ENCODE peak calls at places on chromosomes 11 and 22, in ten cellular contexts. One of them, this sample, is unnamed.

GRCh38 chr22:28139993-28140392 is 220.9 kb upstream of the PITPNB start:
- DNase-seq in GM12865: no peak
- DNase-seq in germinal center: no peak
- DNase-seq in fibroblast of the aortic adventitia: peak
- DNase-seq in NCI-H146: no peak
- DNase-seq in GOT3: no peak
- DNase-seq in NCI-H510A treated with DMSO at 0.1 percent for 48 hours: no peak
- DNase-seq in HCEC 1CT: peak
- DNase-seq in ELF-1: no peak
- DNase-seq in SW480: no peak
- DNase-seq in this sample: no peak

GRCh38 chr11:119734788-119735187 is 5.8 kb upstream of the NECTIN1 start:
- DNase-seq in GM12865: no peak
- DNase-seq in germinal center: no peak
- DNase-seq in fibroblast of the aortic adventitia: no peak
- DNase-seq in NCI-H146: peak
- DNase-seq in GOT3: no peak
- DNase-seq in NCI-H510A treated with DMSO at 0.1 percent for 48 hours: peak
- DNase-seq in HCEC 1CT: no peak
- DNase-seq in ELF-1: no peak
- DNase-seq in SW480: no peak
- DNase-seq in this sample: peak

GRCh38 chr11:38402063-38402462 is 1804.0 kb upstream of the RAG2 start:
- DNase-seq in GM12865: no peak
- DNase-seq in germinal center: no peak
- DNase-seq in fibroblast of the aortic adventitia: no peak
- DNase-seq in NCI-H146: no peak
- DNase-seq in GOT3: no peak
- DNase-seq in NCI-H510A treated with DMSO at 0.1 percent for 48 hours: no peak
- DNase-seq in HCEC 1CT: no peak
- DNase-seq in ELF-1: no peak
- DNase-seq in SW480: no peak
- DNase-seq in this sample: no peak

GRCh38 chr11:17764446-17765218 is 30.1 kb downstream of the KCNC1 start:
- DNase-seq in GM12865: no peak
- DNase-seq in germinal center: no peak
- DNase-seq in fibroblast of the aortic adventitia: no peak
- DNase-seq in NCI-H146: peak
- DNase-seq in GOT3: no peak
- DNase-seq in NCI-H510A treated with DMSO at 0.1 percent for 48 hours: no peak
- DNase-seq in HCEC 1CT: no peak
- DNase-seq in ELF-1: no peak
- DNase-seq in SW480: no peak
- DNase-seq in this sample: no peak

GRCh38 chr22:35632902-35633301 is 15.3 kb upstream of the APOL6 start:
- DNase-seq in GM12865: no peak
- DNase-seq in germinal center: no peak
- DNase-seq in fibroblast of the aortic adventitia: no peak
- DNase-seq in NCI-H146: no peak
- DNase-seq in GOT3: no peak
- DNase-seq in NCI-H510A treated with DMSO at 0.1 percent for 48 hours: no peak
- DNase-seq in HCEC 1CT: no peak
- DNase-seq in ELF-1: no peak
- DNase-seq in SW480: no peak
- DNase-seq in this sample: no peak

GRCh38 chr11:29260939-29261705 is 755.7 kb downstream of the KCNA4 start:
- DNase-seq in GM12865: no peak
- DNase-seq in germinal center: no peak
- DNase-seq in fibroblast of the aortic adventitia: peak
- DNase-seq in NCI-H146: no peak
- DNase-seq in GOT3: no peak
- DNase-seq in NCI-H510A treated with DMSO at 0.1 percent for 48 hours: no peak
- DNase-seq in HCEC 1CT: peak
- DNase-seq in ELF-1: no peak
- DNase-seq in SW480: peak
- DNase-seq in this sample: no peak

GRCh38 chr22:35056486-35056885 is 9.5 kb upstream of the ISX start:
- DNase-seq in GM12865: no peak
- DNase-seq in germinal center: no peak
- DNase-seq in fibroblast of the aortic adventitia: no peak
- DNase-seq in NCI-H146: no peak
- DNase-seq in GOT3: no peak
- DNase-seq in NCI-H510A treated with DMSO at 0.1 percent for 48 hours: no peak
- DNase-seq in HCEC 1CT: no peak
- DNase-seq in ELF-1: no peak
- DNase-seq in SW480: no peak
- DNase-seq in this sample: no peak

GRCh38 chr11:65879622-65880021 is at the start of gene CTSW:
- DNase-seq in GM12865: no peak
- DNase-seq in germinal center: no peak
- DNase-seq in fibroblast of the aortic adventitia: no peak
- DNase-seq in NCI-H146: no peak
- DNase-seq in GOT3: no peak
- DNase-seq in NCI-H510A treated with DMSO at 0.1 percent for 48 hours: no peak
- DNase-seq in HCEC 1CT: no peak
- DNase-seq in ELF-1: no peak
- DNase-seq in SW480: no peak
- DNase-seq in this sample: no peak

GRCh38 chr11:85685131-85685819 is 720 bp downstream of the CCDC89 start:
- DNase-seq in GM12865: no peak
- DNase-seq in germinal center: no peak
- DNase-seq in fibroblast of the aortic adventitia: peak
- DNase-seq in NCI-H146: peak
- DNase-seq in GOT3: no peak
- DNase-seq in NCI-H510A treated with DMSO at 0.1 percent for 48 hours: peak
- DNase-seq in HCEC 1CT: peak
- DNase-seq in ELF-1: peak
- DNase-seq in SW480: no peak
- DNase-seq in this sample: no peak

GRCh38 chr11:870127-870413 is 27.4 kb downstream of the TSPAN4 start:
- DNase-seq in GM12865: no peak
- DNase-seq in germinal center: no peak
- DNase-seq in fibroblast of the aortic adventitia: no peak
- DNase-seq in NCI-H146: no peak
- DNase-seq in GOT3: no peak
- DNase-seq in NCI-H510A treated with DMSO at 0.1 percent for 48 hours: no peak
- DNase-seq in HCEC 1CT: no peak
- DNase-seq in ELF-1: peak
- DNase-seq in SW480: no peak
- DNase-seq in this sample: no peak

GRCh38 chr11:77152846-77153245 is 24.8 kb downstream of the MYO7A start:
- DNase-seq in GM12865: no peak
- DNase-seq in germinal center: no peak
- DNase-seq in fibroblast of the aortic adventitia: peak
- DNase-seq in NCI-H146: no peak
- DNase-seq in GOT3: no peak
- DNase-seq in NCI-H510A treated with DMSO at 0.1 percent for 48 hours: no peak
- DNase-seq in HCEC 1CT: no peak
- DNase-seq in ELF-1: no peak
- DNase-seq in SW480: peak
- DNase-seq in this sample: no peak

GRCh38 chr11:6200975-6201374 is 2.0 kb downstream of the OR52W1 start:
- DNase-seq in GM12865: no peak
- DNase-seq in germinal center: no peak
- DNase-seq in fibroblast of the aortic adventitia: no peak
- DNase-seq in NCI-H146: no peak
- DNase-seq in GOT3: no peak
- DNase-seq in NCI-H510A treated with DMSO at 0.1 percent for 48 hours: no peak
- DNase-seq in HCEC 1CT: no peak
- DNase-seq in ELF-1: no peak
- DNase-seq in SW480: no peak
- DNase-seq in this sample: no peak

GRCh38 chr11:111978028-111978771 is 41.1 kb downstream of the DIXDC1 start:
- DNase-seq in GM12865: no peak
- DNase-seq in germinal center: no peak
- DNase-seq in fibroblast of the aortic adventitia: peak
- DNase-seq in NCI-H146: peak
- DNase-seq in GOT3: no peak
- DNase-seq in NCI-H510A treated with DMSO at 0.1 percent for 48 hours: peak
- DNase-seq in HCEC 1CT: peak
- DNase-seq in ELF-1: peak
- DNase-seq in SW480: no peak
- DNase-seq in this sample: no peak

GRCh38 chr11:12642040-12642439 is 32.2 kb upstream of the TEAD1 start:
- DNase-seq in GM12865: peak
- DNase-seq in germinal center: no peak
- DNase-seq in fibroblast of the aortic adventitia: peak
- DNase-seq in NCI-H146: no peak
- DNase-seq in GOT3: no peak
- DNase-seq in NCI-H510A treated with DMSO at 0.1 percent for 48 hours: no peak
- DNase-seq in HCEC 1CT: peak
- DNase-seq in ELF-1: peak
- DNase-seq in SW480: peak
- DNase-seq in this sample: no peak

GRCh38 chr11:110675548-110675947 is 36.7 kb downstream of the ARHGAP20 start:
- DNase-seq in GM12865: no peak
- DNase-seq in germinal center: no peak
- DNase-seq in fibroblast of the aortic adventitia: no peak
- DNase-seq in NCI-H146: no peak
- DNase-seq in GOT3: no peak
- DNase-seq in NCI-H510A treated with DMSO at 0.1 percent for 48 hours: no peak
- DNase-seq in HCEC 1CT: no peak
- DNase-seq in ELF-1: no peak
- DNase-seq in SW480: no peak
- DNase-seq in this sample: no peak

GRCh38 chr11:69339041-69339733 is 45.2 kb downstream of the MYEOV start:
- DNase-seq in GM12865: no peak
- DNase-seq in germinal center: no peak
- DNase-seq in fibroblast of the aortic adventitia: no peak
- DNase-seq in NCI-H146: no peak
- DNase-seq in GOT3: no peak
- DNase-seq in NCI-H510A treated with DMSO at 0.1 percent for 48 hours: no peak
- DNase-seq in HCEC 1CT: no peak
- DNase-seq in ELF-1: no peak
- DNase-seq in SW480: no peak
- DNase-seq in this sample: no peak

GRCh38 chr11:107092667-107093066 is 74.4 kb upstream of the GUCY1A2 start:
- DNase-seq in GM12865: no peak
- DNase-seq in germinal center: no peak
- DNase-seq in fibroblast of the aortic adventitia: no peak
- DNase-seq in NCI-H146: no peak
- DNase-seq in GOT3: no peak
- DNase-seq in NCI-H510A treated with DMSO at 0.1 percent for 48 hours: no peak
- DNase-seq in HCEC 1CT: no peak
- DNase-seq in ELF-1: no peak
- DNase-seq in SW480: no peak
- DNase-seq in this sample: no peak

GRCh38 chr11:10355257-10355661 is 50.4 kb downstream of the ADM start:
- DNase-seq in GM12865: no peak
- DNase-seq in germinal center: no peak
- DNase-seq in fibroblast of the aortic adventitia: peak
- DNase-seq in NCI-H146: no peak
- DNase-seq in GOT3: no peak
- DNase-seq in NCI-H510A treated with DMSO at 0.1 percent for 48 hours: no peak
- DNase-seq in HCEC 1CT: peak
- DNase-seq in ELF-1: no peak
- DNase-seq in SW480: no peak
- DNase-seq in this sample: no peak

GRCh38 chr11:115276182-115276581 is 228.0 kb downstream of the CADM1 start:
- DNase-seq in GM12865: no peak
- DNase-seq in germinal center: no peak
- DNase-seq in fibroblast of the aortic adventitia: no peak
- DNase-seq in NCI-H146: no peak
- DNase-seq in GOT3: no peak
- DNase-seq in NCI-H510A treated with DMSO at 0.1 percent for 48 hours: no peak
- DNase-seq in HCEC 1CT: no peak
- DNase-seq in ELF-1: no peak
- DNase-seq in SW480: no peak
- DNase-seq in this sample: no peak

GRCh38 chr11:60906132-60906972 is at the start of gene PRPF19:
- DNase-seq in GM12865: peak
- DNase-seq in germinal center: peak
- DNase-seq in fibroblast of the aortic adventitia: peak
- DNase-seq in NCI-H146: peak
- DNase-seq in GOT3: peak
- DNase-seq in NCI-H510A treated with DMSO at 0.1 percent for 48 hours: peak
- DNase-seq in HCEC 1CT: peak
- DNase-seq in ELF-1: peak
- DNase-seq in SW480: peak
- DNase-seq in this sample: peak

GRCh38 chr11:11010624-11011127 is 152.8 kb upstream of the ZBED5 start:
- DNase-seq in GM12865: peak
- DNase-seq in germinal center: no peak
- DNase-seq in fibroblast of the aortic adventitia: no peak
- DNase-seq in NCI-H146: peak
- DNase-seq in GOT3: no peak
- DNase-seq in NCI-H510A treated with DMSO at 0.1 percent for 48 hours: no peak
- DNase-seq in HCEC 1CT: peak
- DNase-seq in ELF-1: peak
- DNase-seq in SW480: peak
- DNase-seq in this sample: no peak

GRCh38 chr11:11519184-11519583 is 102.6 kb downstream of the GALNT18 start:
- DNase-seq in GM12865: no peak
- DNase-seq in germinal center: no peak
- DNase-seq in fibroblast of the aortic adventitia: no peak
- DNase-seq in NCI-H146: peak
- DNase-seq in GOT3: no peak
- DNase-seq in NCI-H510A treated with DMSO at 0.1 percent for 48 hours: no peak
- DNase-seq in HCEC 1CT: no peak
- DNase-seq in ELF-1: no peak
- DNase-seq in SW480: peak
- DNase-seq in this sample: no peak

GRCh38 chr22:36330655-36331305 is 57.0 kb downstream of the MYH9 start:
- DNase-seq in GM12865: peak
- DNase-seq in germinal center: no peak
- DNase-seq in fibroblast of the aortic adventitia: peak
- DNase-seq in NCI-H146: no peak
- DNase-seq in GOT3: no peak
- DNase-seq in NCI-H510A treated with DMSO at 0.1 percent for 48 hours: no peak
- DNase-seq in HCEC 1CT: peak
- DNase-seq in ELF-1: peak
- DNase-seq in SW480: no peak
- DNase-seq in this sample: peak

GRCh38 chr22:49659281-49659923 is 168.3 kb downstream of the BRD1 start:
- DNase-seq in GM12865: no peak
- DNase-seq in germinal center: no peak
- DNase-seq in fibroblast of the aortic adventitia: no peak
- DNase-seq in NCI-H146: no peak
- DNase-seq in GOT3: no peak
- DNase-seq in NCI-H510A treated with DMSO at 0.1 percent for 48 hours: no peak
- DNase-seq in HCEC 1CT: no peak
- DNase-seq in ELF-1: no peak
- DNase-seq in SW480: no peak
- DNase-seq in this sample: no peak

GRCh38 chr11:32034680-32035079 is 56.2 kb upstream of the RCN1 start:
- DNase-seq in GM12865: no peak
- DNase-seq in germinal center: no peak
- DNase-seq in fibroblast of the aortic adventitia: peak
- DNase-seq in NCI-H146: no peak
- DNase-seq in GOT3: no peak
- DNase-seq in NCI-H510A treated with DMSO at 0.1 percent for 48 hours: no peak
- DNase-seq in HCEC 1CT: peak
- DNase-seq in ELF-1: no peak
- DNase-seq in SW480: no peak
- DNase-seq in this sample: no peak

GRCh38 chr11:59818572-59818971 is 8.0 kb upstream of the MRPL16 start:
- DNase-seq in GM12865: peak
- DNase-seq in germinal center: peak
- DNase-seq in fibroblast of the aortic adventitia: no peak
- DNase-seq in NCI-H146: no peak
- DNase-seq in GOT3: no peak
- DNase-seq in NCI-H510A treated with DMSO at 0.1 percent for 48 hours: no peak
- DNase-seq in HCEC 1CT: no peak
- DNase-seq in ELF-1: no peak
- DNase-seq in SW480: no peak
- DNase-seq in this sample: no peak

GRCh38 chr11:85086511-85087284 is 540.4 kb downstream of the DLG2 start:
- DNase-seq in GM12865: no peak
- DNase-seq in germinal center: no peak
- DNase-seq in fibroblast of the aortic adventitia: no peak
- DNase-seq in NCI-H146: peak
- DNase-seq in GOT3: no peak
- DNase-seq in NCI-H510A treated with DMSO at 0.1 percent for 48 hours: no peak
- DNase-seq in HCEC 1CT: peak
- DNase-seq in ELF-1: no peak
- DNase-seq in SW480: no peak
- DNase-seq in this sample: peak

GRCh38 chr11:125593113-125593761 is 585 bp downstream of the STT3A start:
- DNase-seq in GM12865: peak
- DNase-seq in germinal center: peak
- DNase-seq in fibroblast of the aortic adventitia: peak
- DNase-seq in NCI-H146: peak
- DNase-seq in GOT3: no peak
- DNase-seq in NCI-H510A treated with DMSO at 0.1 percent for 48 hours: peak
- DNase-seq in HCEC 1CT: peak
- DNase-seq in ELF-1: no peak
- DNase-seq in SW480: peak
- DNase-seq in this sample: no peak

This sample was measured in NCI-H2029.